ENCODE peak calls at places on chromosome 15, in four cellular contexts. D is fibroblast of pulmonary artery, V is endothelial cell, I is NCI-H1092. O is an unnamed sample.

GRCh38 chr15:82532383-82532990 is 7.8 kb downstream of the RPS17 start:
- DNase-seq in D (no peak), V (no peak), I (no peak), O (no peak)

GRCh38 chr15:66459818-66460615 is 37.5 kb downstream of the SNAPC5 start:
- DNase-seq in D (no peak), V (no peak), I (no peak), O (peak; percentile 20)

GRCh38 chr15:33581032-33581431 is 270.3 kb downstream of the RYR3 start:
- DNase-seq in D (peak; percentile 70), V (no peak), I (no peak), O (no peak)

GRCh38 chr15:69044899-69045298 is 30.4 kb downstream of the NOX5 start:
- DNase-seq in D (peak; percentile 77), V (no peak), I (no peak), O (peak; percentile 89)

GRCh38 chr15:98397411-98397810 is 250.9 kb upstream of the IGF1R start:
- DNase-seq in D (no peak), V (no peak), I (no peak), O (no peak)

GRCh38 chr15:27449041-27449440 is 478.1 kb downstream of the GABRG3 start:
- DNase-seq in D (peak; percentile 32), V (no peak), I (no peak), O (no peak)

GRCh38 chr15:101110681-101111569 is 140.9 kb downstream of the CHSY1 start:
- DNase-seq in D (no peak), V (no peak), I (no peak), O (no peak)

GRCh38 chr15:34847598-34847997 is 52.2 kb upstream of the ACTC1 start:
- DNase-seq in D (peak; percentile 47), V (no peak), I (no peak), O (peak; percentile 53)

GRCh38 chr15:82186748-82187415 is 75.7 kb downstream of the EFL1 start:
- DNase-seq in D (no peak), V (no peak), I (no peak), O (no peak)

GRCh38 chr15:96924570-96924969 is 594.1 kb downstream of the NR2F2 start:
- DNase-seq in D (no peak), V (no peak), I (no peak), O (no peak)

GRCh38 chr15:87267798-87268197 is 988.7 kb downstream of the NTRK3 start:
- DNase-seq in D (peak; percentile 67), V (no peak), I (no peak), O (peak; percentile 98)

GRCh38 chr15:60660290-60661051 is 181.5 kb upstream of the ICE2 start:
- DNase-seq in D (peak; percentile 81), V (no peak), I (no peak), O (peak; percentile 93)

GRCh38 chr15:89784686-89784960 is 8.5 kb downstream of the MESP2 start:
- DNase-seq in D (no peak), V (no peak), I (no peak), O (no peak)

GRCh38 chr15:96186105-96186504 is 144.4 kb upstream of the NR2F2 start:
- DNase-seq in D (no peak), V (no peak), I (no peak), O (no peak)

GRCh38 chr15:28005004-28005527 is 94.0 kb downstream of the OCA2 start:
- DNase-seq in D (no peak), V (no peak), I (no peak), O (no peak)